ENCODE peak calls at places on chromosomes 13 and 19, in seven cellular contexts. M, I, J, A, L, V and E are unnamed samples.

GRCh38 chr19:4279530-4280422 is 710 bp downstream of the SHD start:
- DNase-seq in M (no peak), I (no peak), J (no peak), A (no peak), L (no peak), V (no peak), E (no peak)

GRCh38 chr13:77919351-77920294 is 992 bp upstream of the EDNRB start:
- DNase-seq in M (peak), I (peak), J (no peak), A (no peak), L (peak), V (no peak), E (no peak)

GRCh38 chr13:33134213-33134612 is 118.0 kb downstream of the KL start:
- DNase-seq in M (no peak), I (no peak), J (no peak), A (no peak), L (no peak), V (no peak), E (no peak)

GRCh38 chr13:99389520-99390304 is 82.5 kb upstream of the GPR183 start:
- DNase-seq in M (no peak), I (no peak), J (no peak), A (no peak), L (no peak), V (no peak), E (no peak)

GRCh38 chr19:10780368-10780767 is 55.6 kb downstream of the TMED1 start:
- DNase-seq in M (no peak), I (no peak), J (no peak), A (no peak), L (peak), V (no peak), E (no peak)

GRCh38 chr13:22594041-22594440 is 586.7 kb upstream of the SGCG start:
- DNase-seq in M (no peak), I (no peak), J (no peak), A (no peak), L (no peak), V (no peak), E (no peak)

GRCh38 chr13:76822691-76823267 is 63.4 kb downstream of the KCTD12 start:
- DNase-seq in M (no peak), I (no peak), J (no peak), A (peak), L (no peak), V (no peak), E (no peak)

GRCh38 chr13:25752957-25753540 is 298.8 kb downstream of the SHISA2 start:
- DNase-seq in M (no peak), I (peak), J (no peak), A (peak), L (peak), V (no peak), E (no peak)

GRCh38 chr13:40406405-40407138 is 259.9 kb downstream of the FOXO1 start:
- DNase-seq in M (no peak), I (no peak), J (no peak), A (peak), L (no peak), V (no peak), E (peak)

GRCh38 chr13:38888309-38888708 is 102.3 kb downstream of the STOML3 start:
- DNase-seq in M (no peak), I (no peak), J (no peak), A (peak), L (no peak), V (no peak), E (peak)

GRCh38 chr13:35356572-35356971 is 119.9 kb downstream of the MAB21L1 start:
- DNase-seq in M (no peak), I (no peak), J (no peak), A (no peak), L (no peak), V (no peak), E (no peak)

GRCh38 chr13:74259641-74260040 is 125.4 kb upstream of the KLF12 start:
- DNase-seq in M (no peak), I (no peak), J (no peak), A (no peak), L (no peak), V (no peak), E (no peak)

GRCh38 chr13:58994778-58995177 is 1169.0 kb downstream of the DIAPH3 start:
- DNase-seq in M (no peak), I (no peak), J (no peak), A (no peak), L (no peak), V (no peak), E (no peak)

GRCh38 chr13:75324413-75324940 is 157.5 kb downstream of the TBC1D4 start:
- DNase-seq in M (no peak), I (no peak), J (no peak), A (no peak), L (no peak), V (no peak), E (no peak)

GRCh38 chr13:75329723-75330122 is 152.2 kb downstream of the TBC1D4 start:
- DNase-seq in M (no peak), I (no peak), J (no peak), A (peak), L (no peak), V (no peak), E (no peak)

GRCh38 chr13:75329097-75329496 is 152.9 kb downstream of the TBC1D4 start:
- DNase-seq in M (no peak), I (no peak), J (no peak), A (no peak), L (no peak), V (no peak), E (no peak)

GRCh38 chr13:75326173-75327131 is 155.5 kb downstream of the TBC1D4 start:
- DNase-seq in M (peak), I (no peak), J (no peak), A (no peak), L (peak), V (peak), E (no peak)

DNA sequence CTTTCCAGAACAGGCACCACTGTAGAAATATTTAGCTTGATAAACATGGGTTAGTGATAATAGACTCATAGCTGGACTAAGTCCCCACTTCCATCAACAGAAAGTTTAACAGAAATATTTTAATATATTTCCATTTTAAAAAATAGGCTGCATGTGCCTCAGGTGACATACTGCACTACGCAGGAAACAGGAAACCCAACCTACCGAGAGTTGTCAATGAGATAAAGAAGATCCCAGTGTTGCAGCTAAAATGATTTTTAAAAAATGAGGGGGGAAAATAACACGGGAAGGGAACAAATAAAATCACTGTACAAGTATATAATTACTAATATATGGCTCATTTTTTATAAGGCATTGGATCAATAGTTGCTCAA is 154.8 kb downstream of the TBC1D4 start:
- DNase-seq in M (no peak), I (no peak), J (no peak), A (no peak), L (no peak), V (no peak), E (no peak)
- H3K27ac ChIP-seq in M (no peak), I (peak), J (peak), A (no peak), L (peak), V (peak), E (peak)

GRCh38 chr13:21538753-21539152 is 65.2 kb downstream of the MICU2 start:
- DNase-seq in M (no peak), I (no peak), J (no peak), A (no peak), L (no peak), V (no peak), E (no peak)

GRCh38 chr13:21541271-21541670 is 62.7 kb downstream of the MICU2 start:
- DNase-seq in M (no peak), I (no peak), J (no peak), A (peak), L (no peak), V (no peak), E (no peak)

GRCh38 chr13:21537105-21537504 is 66.9 kb downstream of the MICU2 start:
- DNase-seq in M (no peak), I (no peak), J (no peak), A (no peak), L (no peak), V (no peak), E (no peak)

GRCh38 chr13:21539687-21540086 is 64.3 kb downstream of the MICU2 start:
- DNase-seq in M (no peak), I (no peak), J (no peak), A (no peak), L (no peak), V (no peak), E (no peak)

GRCh38 chr13:21538280-21538679 is 65.7 kb downstream of the MICU2 start:
- DNase-seq in M (no peak), I (no peak), J (no peak), A (no peak), L (no peak), V (no peak), E (no peak)
- H3K27ac ChIP-seq in M (no peak), I (no peak), J (no peak), A (no peak), L (peak), V (no peak), E (no peak)

DNA sequence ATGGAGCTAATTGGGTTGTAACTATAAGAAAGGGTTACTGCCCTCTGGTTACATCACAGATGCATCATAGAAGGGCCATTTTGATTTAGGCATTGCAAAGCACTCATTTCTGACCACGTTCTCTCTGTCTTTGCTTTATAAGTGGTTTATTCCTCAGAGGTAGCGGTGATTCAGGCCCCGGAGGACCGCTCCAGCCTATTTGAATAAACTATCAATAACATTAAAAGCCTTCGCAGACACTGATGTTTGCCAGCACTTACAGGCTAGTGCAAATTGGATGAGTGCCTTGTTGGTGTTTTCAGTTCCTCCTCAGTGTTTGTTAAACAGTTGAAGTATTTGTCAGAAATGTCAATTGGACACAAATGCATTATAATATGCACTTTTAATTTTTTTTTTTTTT is 120.2 kb downstream of the RXFP2 start:
- DNase-seq in M (no peak), I (no peak), J (no peak), A (no peak), L (no peak), V (no peak), E (no peak)
- H3K27ac ChIP-seq in M (no peak), I (no peak), J (no peak), A (no peak), L (peak), V (no peak), E (no peak)

DNA sequence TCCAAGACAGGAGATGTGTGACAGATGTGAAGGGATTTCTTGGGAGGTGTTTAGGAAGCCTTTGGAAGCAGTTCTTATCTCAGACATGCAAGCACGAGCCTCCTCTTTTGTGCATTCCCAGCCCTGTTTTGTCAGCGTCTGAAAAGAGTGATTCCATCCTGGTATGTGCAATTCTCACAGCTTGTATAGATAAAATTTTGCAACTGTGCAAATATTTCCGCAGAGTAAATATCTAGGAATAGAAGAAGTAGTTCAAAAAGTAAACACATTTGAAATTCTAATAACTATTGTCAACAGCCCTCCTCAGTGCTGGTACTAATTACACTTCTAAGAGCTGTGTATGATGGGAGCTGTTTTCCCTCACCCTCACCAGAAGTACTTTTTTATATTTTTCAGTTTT is 72.4 kb upstream of the C1QTNF9B start:
- DNase-seq in M (no peak), I (no peak), J (no peak), A (no peak), L (no peak), V (no peak), E (no peak)
- H3K27ac ChIP-seq in M (no peak), I (no peak), J (no peak), A (no peak), L (no peak), V (no peak), E (no peak)